ENCODE peak calls at places on chromosomes 1 and 21, in six cellular contexts. B is activated T-helper 1 cell treated with anti-CD3 and anti-CD28 coated beads, Interleukin-12 subunit alpha, Interleukin-12 subunit beta, Interleukin-2, Interleukin-4 antibody, amounts not matched to agents 30 ng/mL and 10 ng/mL and 1 ng/mL, durations not matched to agents 14 hours and 24 hours and 36 hours; D is stimulated activated CD8-positive, alpha-beta memory T cell treated with anti-CD3 and anti-CD28 coated beads, Interleukin-15, amount 100 ng/mL, for 24 hours; P is astrocyte; H is body of pancreas; X is LoVo. T is an unnamed sample.

GRCh38 chr21:45041351-45041805 is 33.0 kb upstream of the ADARB1 start:
- DNase-seq in B (no peak), D (no peak), P (peak), H (peak), X (no peak), T (no peak)

GRCh38 chr21:25491267-25491666 is 116.0 kb downstream of the MRPL39 start:
- DNase-seq in B (no peak), D (no peak), P (no peak), H (no peak), X (no peak), T (no peak)

GRCh38 chr1:25958475-25958874 is 39.4 kb downstream of the PAFAH2 start:
- DNase-seq in B (no peak), D (no peak), P (peak), H (no peak), X (no peak), T (no peak)

GRCh38 chr1:212238552-212238951 is 46.7 kb upstream of the PPP2R5A start:
- DNase-seq in B (no peak), D (no peak), P (no peak), H (peak), X (no peak), T (no peak)

GRCh38 chr1:22053861-22054770 is 1.6 kb downstream of the CDC42 start:
- DNase-seq in B (no peak), D (no peak), P (no peak), H (no peak), X (no peak), T (no peak)

GRCh38 chr21:43884012-43884860 is 19.2 kb downstream of the AGPAT3 start:
- DNase-seq in B (no peak), D (no peak), P (peak), H (peak), X (peak), T (no peak)

GRCh38 chr1:209176866-209177430 is 406.6 kb upstream of the CAMK1G start:
- DNase-seq in B (no peak), D (no peak), P (no peak), H (no peak), X (no peak), T (no peak)

GRCh38 chr1:177119311-177119710 is 45.2 kb downstream of the ASTN1 start:
- DNase-seq in B (no peak), D (no peak), P (no peak), H (no peak), X (no peak), T (no peak)

GRCh38 chr1:181391297-181391905 is 91.9 kb upstream of the CACNA1E start:
- DNase-seq in B (no peak), D (no peak), P (no peak), H (no peak), X (no peak), T (peak)

GRCh38 chr21:45871616-45872236 is 109.8 kb upstream of the COL6A1 start:
- DNase-seq in B (no peak), D (no peak), P (no peak), H (peak), X (no peak), T (no peak)

GRCh38 chr1:230121950-230122349 is 54.9 kb downstream of the GALNT2 start:
- DNase-seq in B (no peak), D (no peak), P (no peak), H (peak), X (no peak), T (no peak)

GRCh38 chr1:68217060-68217554 is 15.2 kb downstream of the WLS start:
- DNase-seq in B (no peak), D (no peak), P (peak), H (no peak), X (no peak), T (no peak)

GRCh38 chr1:67367370-67368345 is 60.0 kb downstream of the IL12RB2 start:
- DNase-seq in B (no peak), D (no peak), P (no peak), H (peak), X (peak), T (no peak)

GRCh38 chr1:10692401-10693021 is 103.9 kb downstream of the CASZ1 start:
- DNase-seq in B (peak), D (peak), P (no peak), H (peak), X (peak), T (no peak)

GRCh38 chr1:66335125-66335524 is 198.8 kb upstream of the SGIP1 start:
- DNase-seq in B (no peak), D (no peak), P (no peak), H (no peak), X (no peak), T (no peak)

GRCh38 chr1:98315309-98315708 is 346.2 kb upstream of the SNX7 start:
- DNase-seq in B (no peak), D (no peak), P (peak), H (no peak), X (no peak), T (no peak)

GRCh38 chr1:21294266-21295058 is 4.2 kb upstream of the ECE1 start:
- DNase-seq in B (peak), D (peak), P (no peak), H (no peak), X (peak), T (no peak)

GRCh38 chr1:156420209-156421061 is 51.4 kb downstream of the RHBG start:
- DNase-seq in B (peak), D (no peak), P (no peak), H (peak), X (no peak), T (no peak)

GRCh38 chr1:31705080-31705866 is 1.5 kb upstream of the COL16A1 start:
- DNase-seq in B (peak), D (peak), P (peak), H (peak), X (no peak), T (no peak)

GRCh38 chr1:99407018-99407417 is 142.7 kb downstream of the PLPPR4 start:
- DNase-seq in B (no peak), D (no peak), P (no peak), H (no peak), X (no peak), T (no peak)

GRCh38 chr1:169694304-169694703 is 17.1 kb downstream of the SELL start:
- DNase-seq in B (peak), D (no peak), P (no peak), H (no peak), X (no peak), T (no peak)

GRCh38 chr1:159229486-159229885 is 24.8 kb downstream of the ACKR1 start:
- DNase-seq in B (no peak), D (no peak), P (no peak), H (no peak), X (no peak), T (no peak)

GRCh38 chr1:117205368-117205767 is 5.4 kb downstream of the VTCN1 start:
- DNase-seq in B (no peak), D (no peak), P (peak), H (no peak), X (no peak), T (no peak)

GRCh38 chr1:30264672-30265025 is 458.7 kb downstream of the MATN1 start:
- DNase-seq in B (no peak), D (no peak), P (no peak), H (no peak), X (no peak), T (no peak)

GRCh38 chr1:75079535-75080290 is 54.5 kb upstream of the LHX8 start:
- DNase-seq in B (no peak), D (no peak), P (no peak), H (no peak), X (no peak), T (no peak)

GRCh38 chr1:225871374-225872074 is 10.7 kb downstream of the TMEM63A start:
- DNase-seq in B (no peak), D (no peak), P (no peak), H (no peak), X (no peak), T (no peak)

GRCh38 chr1:215603319-215603718 is 36.2 kb downstream of the KCTD3 start:
- DNase-seq in B (no peak), D (no peak), P (no peak), H (no peak), X (no peak), T (no peak)

GRCh38 chr21:31887596-31887920 is 14.7 kb downstream of the HUNK start:
- DNase-seq in B (no peak), D (no peak), P (no peak), H (peak), X (no peak), T (no peak)

GRCh38 chr1:93629101-93630059 is 52.3 kb downstream of the BCAR3 start:
- DNase-seq in B (peak), D (no peak), P (peak), H (peak), X (peak), T (peak)

GRCh38 chr1:200131551-200132125 is 104.1 kb downstream of the NR5A2 start:
- DNase-seq in B (no peak), D (no peak), P (peak), H (peak), X (peak), T (no peak)

GRCh38 chr1:3625151-3625907 is 514 bp downstream of the TPRG1L start:
- DNase-seq in B (no peak), D (no peak), P (peak), H (peak), X (peak), T (no peak)

GRCh38 chr21:19853709-19854575 is 1144.3 kb upstream of the NCAM2 start:
- DNase-seq in B (no peak), D (no peak), P (no peak), H (no peak), X (no peak), T (no peak)

GRCh38 chr1:115428676-115429075 is 90.6 kb upstream of the NGF start:
- DNase-seq in B (no peak), D (no peak), P (peak), H (no peak), X (no peak), T (no peak)

GRCh38 chr1:149936992-149937705 is 470 bp upstream of the MTMR11 start:
- DNase-seq in B (no peak), D (no peak), P (peak), H (peak), X (peak), T (no peak)

GRCh38 chr1:22639286-22639685 is 2.9 kb downstream of the C1QA start:
- DNase-seq in B (no peak), D (no peak), P (peak), H (no peak), X (no peak), T (peak)

GRCh38 chr1:90821793-90822359 is 104.8 kb upstream of the BARHL2 start:
- DNase-seq in B (no peak), D (no peak), P (no peak), H (no peak), X (no peak), T (no peak)

GRCh38 chr1:54037476-54037875 is 15.5 kb downstream of the TMEM59 start:
- DNase-seq in B (no peak), D (no peak), P (peak), H (no peak), X (no peak), T (no peak)

GRCh38 chr1:47876587-47876963 is 120.6 kb downstream of the TRABD2B start:
- DNase-seq in B (no peak), D (no peak), P (no peak), H (no peak), X (no peak), T (no peak)

GRCh38 chr1:205226868-205227583 is 720 bp upstream of the TMCC2 start:
- DNase-seq in B (no peak), D (no peak), P (peak), H (no peak), X (peak), T (no peak)

T was measured in NCI-H1930.